ENCODE peak calls at places on chromosomes 6 and 20, in eight cellular contexts. D is right atrium auricular region, I is lower leg skin, J is ascending aorta, F is HFFc6, P is natural killer cell, B is neural crest cell, C is endothelial cell. Y is an unnamed sample.

GRCh38 chr6:170165085-170165484 is 125.8 kb downstream of the DLL1 start:
- DNase-seq in D (no peak), I (no peak), J (no peak), F (no peak), P (no peak), B (no peak), C (no peak), Y (no peak)

GRCh38 chr6:35449287-35449881 is 2.8 kb upstream of the FANCE start:
- DNase-seq in D (no peak), I (no peak), J (no peak), F (peak; percentile 77), P (no peak), B (no peak), C (no peak), Y (no peak)

GRCh38 chr6:91485047-91485446 is 898.2 kb upstream of the MAP3K7 start:
- DNase-seq in D (no peak), I (no peak), J (no peak), F (no peak), P (no peak), B (no peak), C (no peak), Y (no peak)

GRCh38 chr6:7255918-7256317 is 57.1 kb downstream of the SSR1 start:
- DNase-seq in D (no peak), I (no peak), J (no peak), F (no peak), P (no peak), B (no peak), C (no peak), Y (no peak)

GRCh38 chr6:6631526-6632276 is 43.2 kb downstream of the LY86 start:
- DNase-seq in D (no peak), I (no peak), J (no peak), F (no peak), P (no peak), B (no peak), C (no peak), Y (no peak)

GRCh38 chr20:49768204-49769124 is 44.2 kb upstream of the SLC9A8 start:
- DNase-seq in D (peak; percentile 81), I (peak; percentile 89), J (no peak), F (peak; percentile 53), P (no peak), B (no peak), C (no peak), Y (peak; percentile 60)

GRCh38 chr6:166864333-166864732 is 92.0 kb downstream of the RNASET2 start:
- DNase-seq in D (no peak), I (no peak), J (no peak), F (no peak), P (no peak), B (no peak), C (no peak), Y (no peak)

GRCh38 chr6:137589067-137589848 is 95.1 kb upstream of the OLIG3 start:
- DNase-seq in D (no peak), I (no peak), J (no peak), F (peak; percentile 21), P (peak; percentile 30), B (no peak), C (peak; percentile 26), Y (no peak)

GRCh38 chr6:26157838-26158580 is 70.8 kb downstream of the HFE start:
- DNase-seq in D (peak; percentile 94), I (peak; percentile 96), J (peak; percentile 67), F (peak; percentile 99), P (peak; percentile 81), B (peak; percentile 66), C (peak; percentile 61), Y (peak; percentile 57)

GRCh38 chr20:34570859-34571306 is 12.4 kb downstream of the MAP1LC3A start:
- DNase-seq in D (no peak), I (no peak), J (no peak), F (peak; percentile 83), P (no peak), B (no peak), C (no peak), Y (no peak)

GRCh38 chr20:51554538-51555165 is 12.1 kb upstream of the NFATC2 start:
- DNase-seq in D (no peak), I (no peak), J (no peak), F (peak; percentile 89), P (peak; percentile 35), B (no peak), C (no peak), Y (no peak)

GRCh38 chr6:12288844-12289654 is 1.1 kb upstream of the EDN1 start:
- DNase-seq in D (no peak), I (no peak), J (no peak), F (peak; percentile 63), P (no peak), B (peak; percentile 62), C (peak; percentile 78), Y (peak; percentile 40)

GRCh38 chr6:12288211-12288618 is 1.9 kb upstream of the EDN1 start:
- DNase-seq in D (no peak), I (no peak), J (no peak), F (no peak), P (no peak), B (no peak), C (no peak), Y (no peak)

GRCh38 chr6:12291083-12291784 is 1.1 kb downstream of the EDN1 start:
- DNase-seq in D (no peak), I (no peak), J (no peak), F (no peak), P (no peak), B (no peak), C (no peak), Y (no peak)

GRCh38 chr6:12290490-12290820 is 294 bp downstream of the EDN1 start:
- DNase-seq in D (no peak), I (no peak), J (no peak), F (no peak), P (no peak), B (no peak), C (no peak), Y (no peak)

GRCh38 chr6:12289655-12290489 is at the start of gene EDN1:
- DNase-seq in D (peak; percentile 87), I (peak; percentile 94), J (no peak), F (peak; percentile 88), P (no peak), B (peak; percentile 66), C (peak; percentile 85), Y (peak; percentile 35)
- TF ChIP-seq CTCF in D (peak; percentile 61), I (no peak), J (peak; percentile 31), F (peak; percentile 72), P (no peak), B (peak; percentile 64), C (peak; percentile 42), Y (no peak)

DNA sequence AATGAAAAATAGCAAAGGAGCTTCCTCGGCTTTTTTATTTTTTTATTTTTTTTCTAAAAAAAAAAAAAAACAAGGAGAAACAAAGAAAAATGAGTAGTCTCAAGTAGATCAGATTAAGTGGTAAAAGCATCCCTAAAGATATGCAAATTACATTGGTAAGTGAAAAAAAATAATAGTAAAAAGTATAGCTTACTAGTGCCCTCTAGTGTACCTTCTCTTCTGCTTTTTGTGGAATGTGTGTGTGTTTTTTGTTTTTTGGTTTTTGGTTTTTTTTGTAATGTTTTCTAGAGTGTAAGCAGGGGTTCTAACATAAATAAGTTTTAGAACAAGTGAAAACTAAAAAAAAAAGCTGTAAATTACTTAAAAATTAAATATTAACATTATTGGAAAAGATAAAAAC is 1062.0 kb downstream of the HACE1 start:
- DNase-seq in D (no peak), I (no peak), J (no peak), F (no peak), P (no peak), B (no peak), C (no peak), Y (no peak)
- TF ChIP-seq CTCF in D (no peak), I (no peak), J (no peak), F (peak; percentile 69), P (no peak), B (peak; percentile 72), C (no peak), Y (no peak)

DNA sequence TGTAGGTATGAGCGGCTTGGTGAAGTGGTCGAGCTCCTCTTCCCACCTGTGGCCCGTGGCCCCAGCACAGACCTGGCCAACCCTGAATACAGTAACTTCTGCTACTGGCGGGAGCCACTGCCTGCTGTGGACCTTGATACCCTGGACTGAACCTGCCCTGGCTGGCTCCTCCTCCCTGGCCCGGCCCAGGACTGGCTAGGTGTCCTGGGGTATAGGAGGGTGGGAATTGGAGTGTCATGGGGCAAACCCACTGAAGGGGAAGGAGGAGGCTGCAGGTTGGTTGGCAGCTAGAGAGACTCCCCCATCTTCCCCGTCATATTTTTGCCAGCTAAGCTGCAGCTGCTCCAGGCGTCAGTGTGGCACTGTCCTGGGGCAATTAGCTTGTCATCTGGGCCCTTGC is 7.9 kb downstream of the EMILIN3 start:
- DNase-seq in D (no peak), I (no peak), J (no peak), F (no peak), P (no peak), B (no peak), C (no peak), Y (no peak)
- TF ChIP-seq CTCF in D (no peak), I (no peak), J (no peak), F (no peak), P (no peak), B (no peak), C (no peak), Y (no peak)

GRCh38 chr6:161748535-161749386 is 474.9 kb upstream of the AGPAT4 start:
- DNase-seq in D (no peak), I (no peak), J (no peak), F (no peak), P (no peak), B (peak; percentile 80), C (peak; percentile 85), Y (no peak)
- TF ChIP-seq CTCF in D (peak; percentile 58), I (no peak), J (no peak), F (peak; percentile 39), P (no peak), B (peak; percentile 76), C (peak; percentile 78), Y (no peak)

GRCh38 chr20:4714818-4715217 is 6.9 kb upstream of the PRND start:
- DNase-seq in D (peak; percentile 32), I (no peak), J (no peak), F (no peak), P (no peak), B (no peak), C (no peak), Y (no peak)
- TF ChIP-seq CTCF in D (no peak), I (no peak), J (no peak), F (no peak), P (no peak), B (no peak), C (no peak), Y (no peak)

GRCh38 chr6:111871725-111872520 is 1.3 kb downstream of the FYN start:
- DNase-seq in D (no peak), I (no peak), J (no peak), F (peak; percentile 19), P (peak; percentile 29), B (peak; percentile 37), C (peak; percentile 46), Y (no peak)
- TF ChIP-seq CTCF in D (no peak), I (no peak), J (no peak), F (no peak), P (no peak), B (no peak), C (no peak), Y (no peak)

Y was measured in omental fat pad.